ENCODE peak calls at places on chromosome 3, in five cellular contexts. O is AG04450; Q is stimulated activated CD4-positive, alpha-beta T cell treated with anti-CD3 and anti-CD28 coated beads, Interleukin-12 subunit alpha, Interleukin-12 subunit beta, amount 100 ng/mL, for 24 hours; L is iris pigment epithelial cell; W is activated naive CD4-positive, alpha-beta T cell. T is an unnamed sample.

GRCh38 chr3:155462672-155463071 is 169.2 kb upstream of the STRIT1 start:
- DNase-seq in O (no peak), Q (no peak), L (no peak), W (no peak), T (no peak)

GRCh38 chr3:196477678-196478077 is 25.9 kb downstream of the RNF168 start:
- DNase-seq in O (no peak), Q (no peak), L (no peak), W (no peak), T (no peak)

GRCh38 chr3:41095702-41096101 is 103.6 kb upstream of the CTNNB1 start:
- DNase-seq in O (no peak), Q (no peak), L (no peak), W (no peak), T (no peak)

GRCh38 chr3:117587416-117587815 is 877.8 kb downstream of the TUSC7 start:
- DNase-seq in O (no peak), Q (no peak), L (no peak), W (no peak), T (no peak)

GRCh38 chr3:127588675-127589577 is 1.6 kb downstream of the TPRA1 start:
- DNase-seq in O (peak; percentile 11), Q (peak; percentile 32), L (peak; percentile 76), W (no peak), T (no peak)

GRCh38 chr3:127393131-127393820 is 105.4 kb upstream of the PRR20G start:
- DNase-seq in O (no peak), Q (no peak), L (no peak), W (no peak), T (no peak)

GRCh38 chr3:46578973-46579755 is 13.1 kb upstream of the LRRC2 start:
- DNase-seq in O (no peak), Q (no peak), L (no peak), W (no peak), T (no peak)

GRCh38 chr3:42732196-42732828 is 29.7 kb upstream of the HHATL start:
- DNase-seq in O (no peak), Q (no peak), L (no peak), W (no peak), T (no peak)

GRCh38 chr3:143120716-143121239 is 1.2 kb downstream of the CHST2 start:
- DNase-seq in O (no peak), Q (peak; percentile 20), L (peak; percentile 53), W (peak; percentile 52), T (peak; percentile 21)

GRCh38 chr3:178454714-178455113 is 81.5 kb upstream of the KCNMB2 start:
- DNase-seq in O (no peak), Q (no peak), L (peak; percentile 43), W (no peak), T (no peak)

GRCh38 chr3:53763353-53763752 is 82.9 kb downstream of the CHDH start:
- DNase-seq in O (no peak), Q (no peak), L (no peak), W (no peak), T (no peak)

GRCh38 chr3:141930801-141931200 is 54.4 kb downstream of the ATP1B3 start:
- DNase-seq in O (no peak), Q (no peak), L (no peak), W (no peak), T (no peak)

GRCh38 chr3:23202921-23203650 is at the start of gene UBE2E2:
- DNase-seq in O (no peak), Q (peak; percentile 37), L (peak; percentile 70), W (peak; percentile 64), T (no peak)

GRCh38 chr3:111669926-111670630 is 74.9 kb upstream of the ZBED2 start:
- DNase-seq in O (no peak), Q (no peak), L (peak; percentile 71), W (no peak), T (no peak)

GRCh38 chr3:38728008-38728407 is 78.5 kb upstream of the SCN5A start:
- DNase-seq in O (no peak), Q (no peak), L (no peak), W (no peak), T (no peak)

GRCh38 chr3:150278843-150279341 is 129.2 kb upstream of the TSC22D2 start:
- DNase-seq in O (no peak), Q (no peak), L (no peak), W (no peak), T (no peak)

GRCh38 chr3:28476194-28476593 is 127.6 kb upstream of the AZI2 start:
- DNase-seq in O (peak; percentile 11), Q (no peak), L (peak; percentile 69), W (no peak), T (peak; percentile 6)